ENCODE peak calls at places on chromosomes 16 and 17, in ten cellular contexts. R is left ventricle myocardium inferior, W is cardiac muscle cell, M is fibroblast of lung, G is BJ, H is neural progenitor cell, Q is brain microvascular endothelial cell, O is MM.1S, L is HL-60, I is adrenal gland. C is an unnamed sample.

GRCh38 chr17:78517421-78517820 is 59.8 kb downstream of the DNAH17 start:
- DNase-seq in R (peak; percentile 43), W (peak; percentile 83), M (peak; percentile 6), G (no peak), H (no peak), Q (no peak), O (no peak), L (no peak), I (no peak), C (no peak)

GRCh38 chr17:944266-944665 is 35.3 kb downstream of the NXN start:
- DNase-seq in R (no peak), W (no peak), M (no peak), G (no peak), H (no peak), Q (no peak), O (no peak), L (peak; percentile 39), I (no peak), C (no peak)

GRCh38 chr17:4696432-4696796 is 7.5 kb downstream of the PELP1 start:
- DNase-seq in R (no peak), W (no peak), M (no peak), G (no peak), H (no peak), Q (no peak), O (no peak), L (peak; percentile 31), I (no peak), C (no peak)

GRCh38 chr16:70746040-70746707 is 54.8 kb downstream of the VAC14 start:
- DNase-seq in R (peak; percentile 50), W (peak; percentile 84), M (peak; percentile 85), G (no peak), H (no peak), Q (peak; percentile 73), O (no peak), L (peak; percentile 74), I (peak; percentile 91), C (peak; percentile 82)

GRCh38 chr17:56213031-56213430 is 59.8 kb downstream of the ANKFN1 start:
- DNase-seq in R (no peak), W (no peak), M (no peak), G (no peak), H (no peak), Q (no peak), O (no peak), L (no peak), I (no peak), C (no peak)

GRCh38 chr16:75203667-75204409 is 3.1 kb downstream of the CTRB2 start:
- DNase-seq in R (peak; percentile 11), W (no peak), M (no peak), G (no peak), H (no peak), Q (no peak), O (no peak), L (no peak), I (no peak), C (no peak)

GRCh38 chr17:52390422-52390821 is 231.9 kb upstream of the CA10 start:
- DNase-seq in R (no peak), W (no peak), M (no peak), G (no peak), H (no peak), Q (no peak), O (no peak), L (no peak), I (no peak), C (no peak)

GRCh38 chr16:21203155-21203797 is 8.1 kb downstream of the ZP2 start:
- DNase-seq in R (no peak), W (no peak), M (no peak), G (no peak), H (no peak), Q (no peak), O (no peak), L (no peak), I (no peak), C (no peak)

GRCh38 chr17:80712089-80712488 is 167.5 kb downstream of the RPTOR start:
- DNase-seq in R (no peak), W (no peak), M (no peak), G (no peak), H (no peak), Q (no peak), O (no peak), L (no peak), I (no peak), C (no peak)

GRCh38 chr17:81556175-81556691 is 4.1 kb upstream of the FAAP100 start:
- DNase-seq in R (no peak), W (no peak), M (no peak), G (no peak), H (no peak), Q (peak; percentile 35), O (no peak), L (no peak), I (peak; percentile 74), C (no peak)

GRCh38 chr16:77816293-77816692 is 27.9 kb downstream of the VAT1L start:
- DNase-seq in R (no peak), W (peak; percentile 10), M (peak; percentile 67), G (no peak), H (no peak), Q (no peak), O (no peak), L (no peak), I (peak; percentile 52), C (no peak)

GRCh38 chr16:1154887-1155331 is 2.0 kb downstream of the CACNA1H start:
- DNase-seq in R (no peak), W (no peak), M (no peak), G (no peak), H (no peak), Q (no peak), O (no peak), L (no peak), I (no peak), C (no peak)
- H3K27me3 ChIP-seq in R (peaks cover 94% of the 10 kb centered on the region), W (no peaks in the 10 kb centered on the region), M (peaks cover 6% of the 10 kb centered on the region), G (peaks cover 10% of the 10 kb centered on the region), H (peaks cover 11% of the 10 kb centered on the region), Q (no peaks in the 10 kb centered on the region), O (peaks cover 80% of the 10 kb centered on the region), L (peaks cover 26% of the 10 kb centered on the region), I (no peaks in the 10 kb centered on the region), C (peaks cover 72% of the 10 kb centered on the region)

GRCh38 chr17:46790216-46790615 is 28.3 kb downstream of the WNT3 start:
- DNase-seq in R (no peak), W (no peak), M (no peak), G (no peak), H (no peak), Q (no peak), O (no peak), L (no peak), I (no peak), C (no peak)

GRCh38 chr17:46788300-46788699 is 30.2 kb downstream of the WNT3 start:
- DNase-seq in R (no peak), W (no peak), M (no peak), G (no peak), H (no peak), Q (no peak), O (no peak), L (no peak), I (no peak), C (no peak)

GRCh38 chr17:46788796-46789195 is 29.7 kb downstream of the WNT3 start:
- DNase-seq in R (no peak), W (no peak), M (no peak), G (no peak), H (peak; percentile 40), Q (no peak), O (no peak), L (no peak), I (no peak), C (no peak)

GRCh38 chr17:46791531-46791930 is 27.0 kb downstream of the WNT3 start:
- DNase-seq in R (no peak), W (no peak), M (no peak), G (no peak), H (no peak), Q (no peak), O (no peak), L (no peak), I (no peak), C (no peak)

DNA sequence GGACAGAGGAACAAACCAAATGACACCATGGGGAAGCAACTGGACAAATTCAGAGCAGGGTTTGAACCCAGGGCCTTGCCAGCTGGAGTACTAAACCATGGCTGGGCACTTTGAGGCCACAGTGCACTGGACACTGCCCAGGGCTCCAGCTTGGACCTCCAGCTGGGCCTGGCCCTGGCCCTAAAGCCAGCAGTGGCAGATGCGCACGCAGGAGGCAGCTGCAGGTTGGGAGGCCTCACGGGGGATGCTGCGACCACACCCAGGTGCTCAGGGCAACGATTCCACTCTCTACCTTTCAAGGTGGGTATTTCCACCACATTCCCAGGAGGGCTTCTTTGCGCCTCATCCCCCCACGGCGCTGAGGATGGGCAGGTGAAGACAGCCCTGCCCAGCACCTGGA is 28.9 kb downstream of the WNT3 start:
- DNase-seq in R (no peak), W (no peak), M (no peak), G (no peak), H (no peak), Q (no peak), O (no peak), L (no peak), I (no peak), C (no peak)
- H3K27me3 ChIP-seq in R (peaks cover 75% of the 10 kb centered on the region), W (no peaks in the 10 kb centered on the region), M (peaks cover 12% of the 10 kb centered on the region), G (peaks cover 16% of the 10 kb centered on the region), H (peaks cover 66% of the 10 kb centered on the region), Q (peaks cover 15% of the 10 kb centered on the region), O (peaks cover 17% of the 10 kb centered on the region), L (peaks cover 6% of the 10 kb centered on the region), I (peaks cover 11% of the 10 kb centered on the region), C (no peaks in the 10 kb centered on the region)

DNA sequence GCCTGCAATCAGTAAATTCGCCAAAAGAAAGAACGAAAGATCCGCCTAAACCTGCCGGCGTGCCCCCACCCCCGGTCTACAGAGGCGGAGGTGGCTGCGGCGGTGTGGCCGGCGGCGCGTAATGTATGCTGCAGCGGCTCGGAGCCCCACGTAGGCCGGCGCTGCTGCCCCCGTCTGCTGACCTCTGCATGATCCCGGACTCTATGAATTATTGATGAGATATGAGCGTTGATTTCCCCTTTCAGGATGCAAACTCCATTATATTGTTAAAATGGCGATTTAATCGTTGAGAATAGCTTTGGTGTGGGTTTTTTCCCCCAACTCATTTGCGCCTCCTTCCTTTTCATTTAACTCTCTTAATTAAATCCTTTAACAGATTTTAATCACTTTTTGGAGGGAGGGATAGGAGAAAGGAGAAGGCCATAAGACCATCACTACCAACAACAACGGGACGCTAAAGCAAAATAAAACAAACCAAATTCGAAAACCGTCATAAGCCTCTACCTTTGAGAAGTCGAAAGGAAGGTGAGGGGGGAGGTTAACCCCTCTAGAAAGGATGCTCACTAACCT is 3.6 kb downstream of the HOXB3 start:
- DNase-seq in R (no peak), W (no peak), M (peak; percentile 55), G (no peak), H (no peak), Q (no peak), O (peak; percentile 14), L (no peak), I (no peak), C (no peak)
- H3K27me3 ChIP-seq in R (peaks cover 100% of the 10 kb centered on the region), W (peaks cover 100% of the 10 kb centered on the region), M (no peaks in the 10 kb centered on the region), G (peaks cover 81% of the 10 kb centered on the region), H (peaks cover 100% of the 10 kb centered on the region), Q (peaks cover 96% of the 10 kb centered on the region), O (peaks cover 11% of the 10 kb centered on the region), L (peaks cover 83% of the 10 kb centered on the region), I (no peaks in the 10 kb centered on the region), C (peaks cover 100% of the 10 kb centered on the region)

DNA sequence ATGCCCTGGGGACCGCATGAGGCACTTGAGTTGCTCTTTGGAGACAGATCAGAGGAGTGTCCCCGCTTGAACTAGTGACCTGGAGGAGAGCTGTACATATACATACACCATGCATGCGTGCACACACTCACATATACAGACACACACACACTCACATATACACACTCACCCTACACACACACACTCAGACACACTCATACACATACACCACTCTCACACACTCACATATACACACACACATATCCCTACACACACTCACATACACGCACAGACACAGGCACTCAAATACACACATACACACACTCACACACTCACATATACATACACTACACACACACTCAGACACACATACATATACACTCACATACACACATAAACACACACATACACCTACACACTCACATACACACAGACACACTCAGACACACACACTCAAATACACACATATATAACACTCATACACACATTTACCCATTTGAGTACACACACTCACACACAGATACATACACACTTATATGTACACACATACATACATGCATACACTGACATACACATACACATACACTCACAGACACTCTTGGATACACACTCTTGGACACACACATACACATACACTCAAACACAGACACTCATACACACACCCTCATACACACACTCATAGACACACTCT is 5.4 kb upstream of the MPP2 start:
- DNase-seq in R (no peak), W (no peak), M (no peak), G (no peak), H (no peak), Q (no peak), O (no peak), L (no peak), I (no peak), C (no peak)
- H3K27me3 ChIP-seq in R (no peaks in the 10 kb centered on the region), W (peaks cover 19% of the 10 kb centered on the region), M (peaks cover 24% of the 10 kb centered on the region), G (peaks cover 14% of the 10 kb centered on the region), H (peaks cover 21% of the 10 kb centered on the region), Q (peaks cover 13% of the 10 kb centered on the region), O (peaks cover 6% of the 10 kb centered on the region), L (peaks cover 37% of the 10 kb centered on the region), I (no peaks in the 10 kb centered on the region), C (no peaks in the 10 kb centered on the region)